ENCODE peak calls at places on chromosomes 12 and 14, in nine cellular contexts. Y, K, R, C, V, I, W, T and O are unnamed samples.

GRCh38 chr12:87082756-87083155 is 826.6 kb upstream of the MGAT4C start:
- DNase-seq in Y (no peak), K (no peak), R (no peak), C (peak; percentile 12), V (no peak), I (no peak), W (peak; percentile 49), T (no peak), O (no peak)

GRCh38 chr14:31927348-31927826 is 149.7 kb upstream of the ARHGAP5 start:
- DNase-seq in Y (peak; percentile 53), K (no peak), R (no peak), C (peak; percentile 84), V (no peak), I (no peak), W (peak; percentile 95), T (no peak), O (peak; percentile 87)

GRCh38 chr12:109165599-109165998 is 49.2 kb downstream of the ACACB start:
- DNase-seq in Y (no peak), K (no peak), R (no peak), C (no peak), V (no peak), I (no peak), W (peak; percentile 42), T (no peak), O (peak; percentile 37)

GRCh38 chr14:54730156-54730961 is 163.4 kb downstream of the SAMD4A start:
- DNase-seq in Y (peak; percentile 33), K (peak; percentile 60), R (no peak), C (peak; percentile 4), V (no peak), I (no peak), W (peak; percentile 96), T (no peak), O (no peak)

GRCh38 chr12:48793696-48794095 is 4.8 kb upstream of the ADCY6 start:
- DNase-seq in Y (no peak), K (no peak), R (no peak), C (no peak), V (no peak), I (no peak), W (no peak), T (no peak), O (no peak)

GRCh38 chr12:6824962-6825381 is 3.2 kb upstream of the P3H3 start:
- DNase-seq in Y (no peak), K (no peak), R (no peak), C (no peak), V (no peak), I (no peak), W (no peak), T (no peak), O (no peak)

GRCh38 chr12:68368332-68368731 is 36.2 kb upstream of the MDM1 start:
- DNase-seq in Y (no peak), K (no peak), R (no peak), C (peak; percentile 24), V (no peak), I (no peak), W (no peak), T (no peak), O (no peak)

GRCh38 chr12:117850048-117850447 is 118.7 kb downstream of the KSR2 start:
- DNase-seq in Y (no peak), K (peak; percentile 54), R (no peak), C (peak; percentile 77), V (peak; percentile 47), I (peak; percentile 63), W (peak; percentile 41), T (peak; percentile 47), O (no peak)

GRCh38 chr14:52272375-52272774 is 4.9 kb downstream of the PTGDR start:
- DNase-seq in Y (no peak), K (peak; percentile 53), R (no peak), C (peak; percentile 33), V (no peak), I (no peak), W (peak; percentile 56), T (peak; percentile 53), O (no peak)